ENCODE peak calls at places on chromosome 9, in six cellular contexts. K is cardiac muscle cell; R is H1; M is CD4-positive, CD25-positive, alpha-beta regulatory T cell; E is RWPE2; Q is transverse colon. V is an unnamed sample.

GRCh38 chr9:74078647-74079046 is 418.5 kb upstream of the RORB start:
- DNase-seq in R (no peak), E (no peak), M (no peak), K (no peak), Q (no peak), V (no peak)

GRCh38 chr9:69637801-69638200 is 34.4 kb downstream of the APBA1 start:
- DNase-seq in E (no peak), K (no peak), M (no peak), Q (no peak), R (no peak), V (no peak)

GRCh38 chr9:69671291-69671903 is 774 bp downstream of the APBA1 start:
- DNase-seq in M (no peak), R (no peak), Q (peak; percentile 20), K (no peak), E (no peak), V (peak; percentile 38)

GRCh38 chr9:109264865-109265532 is 55.9 kb downstream of the EPB41L4B start:
- DNase-seq in K (no peak), M (no peak), Q (peak; percentile 73), R (no peak), E (peak; percentile 40), V (no peak)

GRCh38 chr9:127828262-127829031 is 25.8 kb downstream of the FPGS start:
- DNase-seq in R (peak; percentile 97), Q (peak; percentile 79), M (no peak), K (peak; percentile 90), E (no peak), V (peak; percentile 93)

GRCh38 chr9:138077898-138078540 is 200.4 kb downstream of the CACNA1B start:
- DNase-seq in Q (no peak), R (no peak), K (no peak), E (no peak), M (no peak), V (peak; percentile 46)

GRCh38 chr9:98450486-98450885 is 195.0 kb upstream of the TBC1D2 start:
- DNase-seq in M (no peak), K (no peak), Q (no peak), E (no peak), R (no peak), V (no peak)

GRCh38 chr9:106479679-106480078 is 383.3 kb upstream of the ZNF462 start:
- DNase-seq in R (no peak), K (no peak), M (no peak), E (no peak), Q (no peak), V (no peak)

GRCh38 chr9:28853487-28853886 is 1280.2 kb upstream of the C9orf72 start:
- DNase-seq in Q (no peak), M (no peak), R (no peak), E (no peak), K (no peak), V (no peak)

GRCh38 chr9:128001411-128002298 is 20.9 kb upstream of the EEIG1 start:
- DNase-seq in R (peak; percentile 62), M (no peak), K (peak; percentile 21), E (no peak), Q (no peak), V (no peak)

GRCh38 chr9:87880683-87881082 is 2.0 kb upstream of the SPATA31E1 start:
- DNase-seq in M (no peak), E (no peak), R (no peak), Q (no peak), K (no peak), V (no peak)

GRCh38 chr9:107847977-107848376 is 358.4 kb upstream of the KLF4 start:
- DNase-seq in K (no peak), M (no peak), E (no peak), R (no peak), Q (no peak), V (no peak)

GRCh38 chr9:98867434-98868168 is 60.1 kb downstream of the GALNT12 start:
- DNase-seq in K (no peak), E (no peak), M (no peak), Q (peak; percentile 54), R (no peak), V (peak; percentile 92)

GRCh38 chr9:87520172-87520683 is 22.6 kb downstream of the DAPK1 start:
- DNase-seq in E (no peak), M (no peak), K (no peak), R (peak; percentile 41), Q (no peak), V (no peak)

GRCh38 chr9:113522419-113522818 is 58.9 kb downstream of the RGS3 start:
- DNase-seq in E (no peak), Q (no peak), K (no peak), M (no peak), R (no peak), V (no peak)

GRCh38 chr9:113523421-113524141 is 60.1 kb downstream of the RGS3 start:
- DNase-seq in K (no peak), E (no peak), M (peak; percentile 39), Q (peak; percentile 81), R (no peak), V (peak; percentile 86)

GRCh38 chr9:113524460-113524859 is 60.9 kb downstream of the RGS3 start:
- DNase-seq in M (no peak), E (no peak), K (no peak), R (no peak), Q (peak; percentile 76), V (no peak)

GRCh38 chr9:113521693-113522260 is 58.2 kb downstream of the RGS3 start:
- DNase-seq in R (no peak), K (no peak), Q (no peak), M (no peak), E (no peak), V (no peak)

DNA sequence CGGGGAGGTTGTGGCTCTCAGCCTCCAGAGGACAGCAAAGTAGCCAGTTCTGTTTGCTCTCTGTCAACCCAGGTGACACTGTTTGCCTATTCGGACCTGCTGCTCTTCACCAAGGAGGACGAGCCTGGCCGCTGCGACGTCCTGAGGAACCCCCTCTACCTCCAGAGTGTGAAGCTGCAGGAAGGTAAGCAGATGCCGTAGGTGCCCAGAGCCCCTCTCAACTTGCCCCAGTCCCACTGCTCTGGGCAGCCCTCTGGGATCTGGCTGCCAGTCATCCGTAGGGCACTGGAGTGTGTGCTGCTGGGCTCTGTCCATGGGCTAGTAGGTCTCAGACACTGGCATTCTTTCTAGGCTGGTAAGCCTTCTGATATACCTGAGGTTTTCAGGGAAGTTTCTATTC is 59.3 kb downstream of the RGS3 start:
- DNase-seq in M (no peak), E (no peak), R (no peak), Q (no peak), K (no peak), V (no peak)
- H3K9me3 ChIP-seq in M (no peaks in the 10 kb centered on the region), E (no peaks in the 10 kb centered on the region), R (no peaks in the 10 kb centered on the region), Q (no peaks in the 10 kb centered on the region), K (no peaks in the 10 kb centered on the region), V (no peaks in the 10 kb centered on the region)

DNA sequence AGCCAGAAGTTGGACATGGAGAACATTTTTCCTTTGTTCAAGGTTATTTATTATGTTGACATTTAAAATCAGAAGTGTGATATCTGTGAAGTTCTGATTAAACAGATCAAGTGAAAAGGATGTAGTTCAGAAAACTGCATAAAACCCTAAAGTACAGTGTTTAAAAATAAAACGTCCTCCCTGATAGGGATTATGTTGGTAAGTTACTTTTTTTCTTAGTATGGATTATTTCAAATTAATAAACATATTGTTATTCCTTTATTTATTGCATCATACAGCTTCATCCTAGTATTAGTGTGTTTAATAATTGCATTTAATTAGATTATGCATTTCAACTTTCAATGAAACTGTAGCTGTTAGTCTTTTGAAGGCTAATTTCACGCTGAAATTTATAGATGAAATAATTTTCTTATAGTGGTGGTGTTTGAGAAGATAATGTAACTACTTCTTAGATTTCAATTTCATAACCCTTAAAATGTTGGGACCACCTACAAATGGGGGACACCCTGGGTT is 157.9 kb upstream of the DMRT1 start:
- DNase-seq in R (no peak), E (no peak), Q (no peak), M (no peak), K (no peak), V (no peak)
- H3K4me3 ChIP-seq in R (no peak overlapping the region), E (no peak overlapping the region), Q (no peak overlapping the region), M (no peak overlapping the region), K (no peak overlapping the region), V (no peak overlapping the region)

GRCh38 chr9:113057193-113057592 is 669 bp upstream of the ZFP37 start:
- DNase-seq in R (no peak), Q (no peak), E (no peak), K (peak; percentile 0), M (no peak), V (no peak)

DNA sequence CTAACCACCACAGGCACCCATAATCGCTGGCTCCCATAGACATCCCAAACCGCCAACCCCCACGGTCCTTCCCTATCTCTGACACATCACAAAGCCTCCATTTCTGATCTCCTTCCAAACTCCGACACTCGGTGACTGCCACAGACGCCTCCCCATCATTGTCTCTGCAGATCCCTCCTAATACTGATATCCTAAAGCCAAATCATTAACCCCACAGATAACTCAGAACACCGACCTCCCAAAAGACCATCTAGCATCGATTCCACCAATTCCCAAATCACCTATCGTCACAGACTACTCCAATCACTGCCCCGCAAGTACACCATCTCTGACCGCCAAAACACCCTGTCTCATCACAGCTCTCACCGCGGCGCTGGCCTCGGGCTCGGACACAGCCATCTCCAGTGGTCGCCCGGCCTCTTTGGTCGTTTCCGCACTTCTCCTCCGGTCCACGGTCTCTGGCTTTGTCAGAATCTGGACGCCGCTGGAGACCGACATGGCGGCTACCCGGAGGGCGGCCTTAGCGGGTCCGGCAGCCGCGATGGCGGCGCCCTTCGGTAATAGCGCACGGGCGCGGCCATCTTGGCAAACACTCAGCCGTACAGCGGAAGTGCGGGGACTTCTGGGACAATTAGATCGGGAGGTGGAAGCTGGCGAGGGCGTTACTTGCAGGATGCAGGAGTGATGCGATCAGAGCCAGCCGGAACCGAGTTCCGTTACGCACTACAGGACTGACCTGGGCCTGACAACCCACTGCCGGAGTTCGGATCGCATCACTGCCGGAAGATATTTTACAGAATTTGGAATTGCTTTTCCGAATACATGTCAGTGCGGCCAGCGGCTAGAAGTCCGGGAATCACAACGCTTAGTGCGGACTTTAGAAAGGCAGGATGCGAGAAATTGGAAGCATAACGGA is at the start of gene ZFP37:
- DNase-seq in M (peak; percentile 81), R (peak; percentile 92), K (peak; percentile 93), Q (peak; percentile 90), E (peak; percentile 83), V (peak; percentile 96)
- H3K9me3 ChIP-seq in M (peaks cover 75% of the 10 kb centered on the region), R (peaks cover 25% of the 10 kb centered on the region), K (peaks cover 2% of the 10 kb centered on the region), Q (peaks cover 39% of the 10 kb centered on the region), E (peaks cover 3% of the 10 kb centered on the region), V (peaks cover 5% of the 10 kb centered on the region)

DNA sequence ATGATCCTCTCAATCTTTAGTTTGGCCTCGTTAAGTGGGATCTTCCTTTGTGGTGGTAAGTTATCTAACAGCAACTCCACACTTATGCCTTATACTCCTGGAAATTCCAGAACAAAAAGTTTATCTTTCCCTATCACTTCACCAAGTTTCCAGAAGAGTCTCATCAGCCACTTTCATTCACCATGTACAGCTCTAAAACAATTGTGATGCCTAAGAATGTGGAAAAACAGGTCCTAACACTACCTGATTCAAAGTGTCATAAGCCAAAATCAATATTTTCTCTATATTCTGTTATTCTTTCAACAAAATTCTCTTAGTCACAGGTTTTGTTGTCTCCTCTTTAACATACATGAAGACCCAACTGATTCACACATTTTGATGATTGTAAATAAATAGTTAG is 342.4 kb upstream of the TYRP1 start:
- DNase-seq in K (no peak), E (no peak), M (no peak), Q (no peak), R (no peak), V (no peak)
- H3K4me3 ChIP-seq in K (no peak overlapping the region), E (no peak overlapping the region), M (no peak overlapping the region), Q (no peak overlapping the region), R (no peak overlapping the region), V (no peak overlapping the region)

DNA sequence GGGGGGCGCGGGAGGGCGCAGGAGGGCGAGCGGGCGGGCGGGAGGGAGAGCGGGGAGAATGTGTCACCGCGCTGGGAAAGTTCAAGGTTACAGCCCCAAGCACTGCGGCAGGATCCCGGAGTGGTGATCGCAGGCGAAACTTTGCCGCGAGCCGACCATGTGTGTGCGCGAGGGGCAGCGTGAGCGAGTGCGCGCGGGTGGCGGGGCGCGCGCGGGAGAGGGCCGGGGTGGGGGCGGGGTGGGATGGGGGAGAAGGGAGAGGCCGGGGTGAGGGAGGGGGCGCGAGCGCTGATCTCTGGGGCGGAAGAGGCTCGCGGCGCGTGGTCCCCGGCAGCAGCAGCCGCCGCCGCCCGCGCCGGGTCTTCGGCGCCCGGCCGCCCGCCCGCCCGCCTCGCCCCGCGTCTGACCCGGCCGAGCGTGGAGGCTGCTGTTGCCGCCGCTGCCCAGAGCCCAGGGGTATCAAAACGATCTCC is at the start of gene NFIB:
- DNase-seq in M (no peak), E (no peak), Q (peak; percentile 36), K (peak; percentile 84), R (peak; percentile 60), V (peak; percentile 50)
- H3K9me3 ChIP-seq in M (no peaks in the 10 kb centered on the region), E (no peaks in the 10 kb centered on the region), Q (no peaks in the 10 kb centered on the region), K (no peaks in the 10 kb centered on the region), R (no peaks in the 10 kb centered on the region), V (no peaks in the 10 kb centered on the region)

V was measured in tibial artery.